ENCODE peak calls at places on chromosome 15, in eight cellular contexts. V, J, N, G, Z, O, F and S are unnamed samples.

GRCh38 chr15:74725845-74726773 is 781 bp upstream of the CYP1A1 start:
- DNase-seq in V (no peak), J (peak; percentile 40), N (no peak), G (peak; percentile 79), Z (no peak), O (no peak), F (peak; percentile 24), S (peak; percentile 23)

GRCh38 chr15:98850991-98851776 is 156.4 kb downstream of the PGPEP1L start:
- DNase-seq in V (peak; percentile 30), J (peak; percentile 76), N (peak; percentile 79), G (peak; percentile 65), Z (peak; percentile 14), O (peak; percentile 35), F (peak; percentile 70), S (peak; percentile 52)

GRCh38 chr15:76199106-76200082 is 111.9 kb downstream of the ETFA start:
- DNase-seq in V (no peak), J (peak; percentile 83), N (no peak), G (no peak), Z (no peak), O (no peak), F (no peak), S (no peak)

GRCh38 chr15:29774900-29775299 is 47.4 kb downstream of the TJP1 start:
- DNase-seq in V (no peak), J (no peak), N (no peak), G (no peak), Z (no peak), O (no peak), F (no peak), S (peak; percentile 35)

GRCh38 chr15:93001881-93002280 is 87.1 kb downstream of the RGMA start:
- DNase-seq in V (no peak), J (no peak), N (no peak), G (no peak), Z (no peak), O (no peak), F (no peak), S (no peak)

GRCh38 chr15:63858881-63859280 is 25.1 kb upstream of the HERC1 start:
- DNase-seq in V (no peak), J (no peak), N (no peak), G (no peak), Z (no peak), O (peak; percentile 78), F (no peak), S (peak; percentile 82)

GRCh38 chr15:73322665-73323373 is 45.9 kb downstream of the HCN4 start:
- DNase-seq in V (no peak), J (no peak), N (no peak), G (no peak), Z (no peak), O (no peak), F (no peak), S (no peak)

GRCh38 chr15:57172925-57173324 is 203.4 kb upstream of the CGNL1 start:
- DNase-seq in V (no peak), J (no peak), N (no peak), G (no peak), Z (no peak), O (no peak), F (no peak), S (no peak)

GRCh38 chr15:99481406-99481805 is 84.4 kb upstream of the MEF2A start:
- DNase-seq in V (no peak), J (no peak), N (no peak), G (no peak), Z (no peak), O (no peak), F (no peak), S (no peak)

GRCh38 chr15:70195808-70196304 is 98.1 kb upstream of the TLE3 start:
- DNase-seq in V (peak; percentile 5), J (peak; percentile 88), N (peak; percentile 51), G (no peak), Z (no peak), O (peak; percentile 61), F (no peak), S (peak; percentile 80)

GRCh38 chr15:40999190-40999589 is 45.9 kb downstream of the CHAC1 start:
- DNase-seq in V (no peak), J (no peak), N (no peak), G (no peak), Z (no peak), O (peak; percentile 86), F (no peak), S (peak; percentile 84)